ENCODE peak calls at places on chromosomes 5 and 9, in ten cellular contexts. L is lung, R is keratinocyte, Z is neural progenitor cell, X is OCI-LY7, H is tibial nerve, B is stomach, O is SK-N-SH, F is prostate gland, Y is PC-9. K is an unnamed sample.

GRCh38 chr5:111781200-111781599 is 24.2 kb upstream of the NREP start:
- DNase-seq in L (peak; percentile 37), R (no peak), Z (no peak), X (no peak), H (peak; percentile 43), B (peak; percentile 34), O (no peak), F (no peak), Y (no peak), K (no peak)

GRCh38 chr9:116318463-116319271 is 165.1 kb downstream of the PAPPA start:
- DNase-seq in L (no peak), R (no peak), Z (peak; percentile 97), X (no peak), H (no peak), B (no peak), O (no peak), F (no peak), Y (no peak), K (no peak)

GRCh38 chr9:105082843-105083242 is 154.9 kb upstream of the ABCA1 start:
- DNase-seq in L (no peak), R (no peak), Z (no peak), X (no peak), H (no peak), B (no peak), O (no peak), F (no peak), Y (no peak), K (no peak)

GRCh38 chr9:128702949-128703615 is 779 bp downstream of the PKN3 start:
- DNase-seq in L (no peak), R (no peak), Z (peak; percentile 82), X (no peak), H (no peak), B (no peak), O (peak; percentile 79), F (no peak), Y (no peak), K (no peak)

GRCh38 chr5:119016125-119016774 is 27.9 kb upstream of the DTWD2 start:
- DNase-seq in L (no peak), R (no peak), Z (no peak), X (peak; percentile 72), H (no peak), B (no peak), O (no peak), F (no peak), Y (no peak), K (no peak)

GRCh38 chr5:125137535-125137934 is 391.1 kb upstream of the ZNF608 start:
- DNase-seq in L (no peak), R (no peak), Z (no peak), X (peak; percentile 7), H (no peak), B (no peak), O (no peak), F (no peak), Y (no peak), K (no peak)

GRCh38 chr5:133565993-133566392 is 46.3 kb downstream of the FSTL4 start:
- DNase-seq in L (no peak), R (no peak), Z (peak; percentile 76), X (peak; percentile 26), H (no peak), B (no peak), O (no peak), F (no peak), Y (peak; percentile 2), K (no peak)

GRCh38 chr5:76493190-76493837 is 90.2 kb downstream of the IQGAP2 start:
- DNase-seq in L (no peak), R (no peak), Z (no peak), X (no peak), H (no peak), B (no peak), O (no peak), F (no peak), Y (no peak), K (no peak)

GRCh38 chr5:176541338-176542134 is 4.3 kb upstream of the RNF44 start:
- DNase-seq in L (peak; percentile 72), R (no peak), Z (peak; percentile 62), X (peak; percentile 85), H (no peak), B (peak; percentile 75), O (no peak), F (peak; percentile 62), Y (peak; percentile 56), K (peak; percentile 78)

GRCh38 chr5:79062431-79062830 is 7.0 kb downstream of the DMGDH start:
- DNase-seq in L (no peak), R (no peak), Z (no peak), X (no peak), H (no peak), B (no peak), O (no peak), F (no peak), Y (no peak), K (no peak)

GRCh38 chr9:124212381-124213050 is 45.2 kb upstream of the NEK6 start:
- DNase-seq in L (no peak), R (no peak), Z (no peak), X (no peak), H (no peak), B (peak; percentile 11), O (no peak), F (no peak), Y (no peak), K (no peak)

GRCh38 chr9:84556556-84556955 is 113.0 kb upstream of the NTRK2 start:
- DNase-seq in L (no peak), R (no peak), Z (no peak), X (no peak), H (no peak), B (no peak), O (no peak), F (no peak), Y (no peak), K (no peak)

GRCh38 chr5:32058101-32058500 is 116.0 kb downstream of the GOLPH3 start:
- DNase-seq in L (no peak), R (no peak), Z (no peak), X (no peak), H (no peak), B (no peak), O (no peak), F (no peak), Y (no peak), K (no peak)

GRCh38 chr9:37787059-37787458 is 2.2 kb upstream of the EXOSC3 start:
- DNase-seq in L (no peak), R (no peak), Z (no peak), X (no peak), H (no peak), B (no peak), O (no peak), F (no peak), Y (no peak), K (no peak)

GRCh38 chr9:121268598-121269029 is 652 bp downstream of the GSN start:
- DNase-seq in L (no peak), R (no peak), Z (no peak), X (peak; percentile 24), H (no peak), B (no peak), O (no peak), F (no peak), Y (peak; percentile 44), K (no peak)

GRCh38 chr5:131042021-131042789 is 122.9 kb downstream of the HINT1 start:
- DNase-seq in L (no peak), R (no peak), Z (no peak), X (no peak), H (no peak), B (no peak), O (no peak), F (no peak), Y (no peak), K (no peak)
- H3K4me3 ChIP-seq in L (no peak overlapping the region), R (no peak overlapping the region), Z (no peak overlapping the region), X (no peak overlapping the region), H (no peak overlapping the region), B (no peak overlapping the region), O (no peak overlapping the region), F (no peak overlapping the region), Y (no peak overlapping the region), K (no peak overlapping the region)

DNA sequence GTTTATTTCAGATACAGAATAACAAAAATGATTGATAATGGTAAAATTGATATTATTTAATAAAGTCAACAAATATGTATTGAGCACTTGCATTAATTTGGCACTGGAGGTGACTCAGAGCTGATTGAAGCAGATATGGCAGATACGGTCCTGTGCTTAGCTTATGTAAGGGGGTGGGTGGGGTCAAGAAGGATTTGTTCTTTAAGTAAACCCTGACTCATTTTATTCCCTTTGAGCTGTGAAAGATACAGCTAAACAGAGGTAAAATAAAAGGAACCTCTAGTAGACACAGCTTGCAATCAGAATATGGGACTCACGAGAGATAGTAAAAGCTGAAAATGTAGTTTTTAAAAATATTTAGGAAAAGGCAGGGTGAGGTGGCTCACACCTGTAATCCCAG is 201.3 kb upstream of the CLINT1 start:
- DNase-seq in L (no peak), R (peak; percentile 26), Z (no peak), X (no peak), H (no peak), B (no peak), O (no peak), F (no peak), Y (no peak), K (no peak)
- H3K36me3 ChIP-seq in L (no peaks in the 10 kb centered on the region), R (no peaks in the 10 kb centered on the region), Z (no peaks in the 10 kb centered on the region), X (no peaks in the 10 kb centered on the region), H (no peaks in the 10 kb centered on the region), B (no peaks in the 10 kb centered on the region), O (no peaks in the 10 kb centered on the region), F (no peaks in the 10 kb centered on the region), Y (no peaks in the 10 kb centered on the region), K (no peaks in the 10 kb centered on the region)

GRCh38 chr5:5270958-5271605 is 131.0 kb downstream of the ADAMTS16 start:
- DNase-seq in L (peak; percentile 79), R (peak; percentile 53), Z (peak; percentile 71), X (no peak), H (peak; percentile 66), B (peak; percentile 72), O (peak; percentile 88), F (peak; percentile 48), Y (peak; percentile 100), K (no peak)
- H3K4me3 ChIP-seq in L (no peak overlapping the region), R (peak overlapping the region; percentile 22), Z (no peak overlapping the region), X (no peak overlapping the region), H (peak overlapping the region; percentile 21), B (peak overlapping the region; percentile 17), O (peak overlapping the region; percentile 56), F (no peak overlapping the region), Y (peak overlapping the region; percentile 52), K (no peak overlapping the region)

GRCh38 chr5:158061451-158061850 is 202.5 kb upstream of the CLINT1 start:
- DNase-seq in L (no peak), R (no peak), Z (no peak), X (no peak), H (no peak), B (no peak), O (no peak), F (no peak), Y (no peak), K (no peak)

GRCh38 chr5:158056426-158056825 is 197.5 kb upstream of the CLINT1 start:
- DNase-seq in L (no peak), R (peak; percentile 17), Z (no peak), X (no peak), H (no peak), B (no peak), O (no peak), F (no peak), Y (no peak), K (no peak)

GRCh38 chr5:158054388-158055092 is 195.6 kb upstream of the CLINT1 start:
- DNase-seq in L (no peak), R (no peak), Z (no peak), X (no peak), H (no peak), B (no peak), O (peak; percentile 14), F (peak; percentile 6), Y (no peak), K (no peak)

GRCh38 chr5:158054073-158054387 is 195.1 kb upstream of the CLINT1 start:
- DNase-seq in L (no peak), R (no peak), Z (no peak), X (no peak), H (no peak), B (no peak), O (no peak), F (no peak), Y (no peak), K (no peak)

GRCh38 chr5:158058208-158058607 is 199.3 kb upstream of the CLINT1 start:
- DNase-seq in L (no peak), R (no peak), Z (no peak), X (no peak), H (no peak), B (no peak), O (no peak), F (no peak), Y (no peak), K (no peak)
- H3K36me3 ChIP-seq in L (no peaks in the 10 kb centered on the region), R (no peaks in the 10 kb centered on the region), Z (no peaks in the 10 kb centered on the region), X (no peaks in the 10 kb centered on the region), H (no peaks in the 10 kb centered on the region), B (no peaks in the 10 kb centered on the region), O (no peaks in the 10 kb centered on the region), F (no peaks in the 10 kb centered on the region), Y (no peaks in the 10 kb centered on the region), K (no peaks in the 10 kb centered on the region)